ENCODE peak calls at places on chromosome 17, in seven cellular contexts. One of them, this sample, is unnamed.

GRCh38 chr17:64216385-64217248 is 46.4 kb downstream of the TEX2 start:
- DNase-seq in HepG2: peak
- DNase-seq in K562: peak
- DNase-seq in HCT116: no peak
- DNase-seq in SK-N-SH: peak
- DNase-seq in H1: peak
- DNase-seq in GM12878: peak
- DNase-seq in this sample: no peak

GRCh38 chr17:216625-217024 is 35.2 kb upstream of the DOC2B start:
- DNase-seq in H1: no peak
- DNase-seq in HepG2: no peak
- DNase-seq in SK-N-SH: no peak
- DNase-seq in K562: no peak
- DNase-seq in GM12878: no peak
- DNase-seq in HCT116: no peak
- DNase-seq in this sample: no peak

GRCh38 chr17:82598256-82599011 is 49.8 kb downstream of the WDR45B start:
- DNase-seq in HepG2: no peak
- DNase-seq in H1: no peak
- DNase-seq in HCT116: no peak
- DNase-seq in SK-N-SH: peak
- DNase-seq in GM12878: no peak
- DNase-seq in K562: no peak
- DNase-seq in this sample: no peak

GRCh38 chr17:16442141-16442540 is 26.8 kb downstream of the TRPV2 start:
- DNase-seq in SK-N-SH: no peak
- DNase-seq in GM12878: no peak
- DNase-seq in K562: no peak
- DNase-seq in H1: no peak
- DNase-seq in HCT116: no peak
- DNase-seq in HepG2: no peak
- DNase-seq in this sample: no peak

GRCh38 chr17:4944163-4944553 is 4.1 kb downstream of the RNF167 start:
- DNase-seq in SK-N-SH: no peak
- DNase-seq in HCT116: no peak
- DNase-seq in GM12878: no peak
- DNase-seq in H1: no peak
- DNase-seq in K562: no peak
- DNase-seq in HepG2: no peak
- DNase-seq in this sample: no peak

GRCh38 chr17:76676629-76677028 is 33.1 kb upstream of the ST6GALNAC1 start:
- DNase-seq in HCT116: no peak
- DNase-seq in H1: no peak
- DNase-seq in K562: no peak
- DNase-seq in GM12878: no peak
- DNase-seq in HepG2: no peak
- DNase-seq in SK-N-SH: no peak
- DNase-seq in this sample: no peak

GRCh38 chr17:72294487-72294893 is 173.7 kb downstream of the SOX9 start:
- DNase-seq in SK-N-SH: no peak
- DNase-seq in HepG2: no peak
- DNase-seq in K562: no peak
- DNase-seq in GM12878: no peak
- DNase-seq in HCT116: no peak
- DNase-seq in H1: no peak
- DNase-seq in this sample: no peak

GRCh38 chr17:28725166-28725659 is 820 bp downstream of the TLCD1 start:
- DNase-seq in SK-N-SH: no peak
- DNase-seq in K562: peak
- DNase-seq in H1: no peak
- DNase-seq in HepG2: peak
- DNase-seq in HCT116: peak
- DNase-seq in GM12878: no peak
- DNase-seq in this sample: no peak

GRCh38 chr17:4724655-4725054 is 6.6 kb upstream of the MED11 start:
- DNase-seq in HCT116: no peak
- DNase-seq in GM12878: no peak
- DNase-seq in HepG2: no peak
- DNase-seq in SK-N-SH: no peak
- DNase-seq in K562: no peak
- DNase-seq in H1: no peak
- DNase-seq in this sample: no peak

GRCh38 chr17:68396226-68396780 is 61.0 kb downstream of the WIPI1 start:
- DNase-seq in HepG2: no peak
- DNase-seq in SK-N-SH: no peak
- DNase-seq in HCT116: no peak
- DNase-seq in K562: no peak
- DNase-seq in H1: peak
- DNase-seq in GM12878: no peak
- DNase-seq in this sample: no peak

GRCh38 chr17:83124871-83125514 is 45.6 kb downstream of the METRNL start:
- DNase-seq in K562: no peak
- DNase-seq in HCT116: no peak
- DNase-seq in HepG2: no peak
- DNase-seq in GM12878: no peak
- DNase-seq in H1: no peak
- DNase-seq in SK-N-SH: no peak
- DNase-seq in this sample: no peak

GRCh38 chr17:19003966-19004600 is 481 bp downstream of the FAM83G start:
- DNase-seq in K562: peak
- DNase-seq in HCT116: no peak
- DNase-seq in SK-N-SH: peak
- DNase-seq in H1: peak
- DNase-seq in GM12878: no peak
- DNase-seq in HepG2: peak
- DNase-seq in this sample: no peak

GRCh38 chr17:33049781-33050414 is 58.3 kb downstream of the SPACA3 start:
- DNase-seq in SK-N-SH: peak
- DNase-seq in HCT116: peak
- DNase-seq in HepG2: peak
- DNase-seq in K562: peak
- DNase-seq in H1: peak
- DNase-seq in GM12878: no peak
- DNase-seq in this sample: peak

GRCh38 chr17:65495255-65496060 is 66.0 kb downstream of the AXIN2 start:
- DNase-seq in H1: peak
- DNase-seq in HCT116: peak
- DNase-seq in HepG2: no peak
- DNase-seq in SK-N-SH: no peak
- DNase-seq in K562: no peak
- DNase-seq in GM12878: no peak
- DNase-seq in this sample: peak

GRCh38 chr17:27296427-27296979 is 2.6 kb downstream of the WSB1 start:
- DNase-seq in K562: no peak
- DNase-seq in HepG2: no peak
- DNase-seq in GM12878: no peak
- DNase-seq in HCT116: no peak
- DNase-seq in H1: no peak
- DNase-seq in SK-N-SH: no peak
- DNase-seq in this sample: no peak

GRCh38 chr17:7137182-7137943 is 22.7 kb upstream of the ASGR2 start:
- DNase-seq in K562: no peak
- DNase-seq in H1: no peak
- DNase-seq in HCT116: no peak
- DNase-seq in HepG2: no peak
- DNase-seq in GM12878: no peak
- DNase-seq in SK-N-SH: no peak
- DNase-seq in this sample: no peak

GRCh38 chr17:49371178-49371834 is 9.3 kb upstream of the ZNF652 start:
- DNase-seq in HCT116: no peak
- DNase-seq in HepG2: no peak
- DNase-seq in GM12878: no peak
- DNase-seq in K562: peak
- DNase-seq in SK-N-SH: no peak
- DNase-seq in H1: peak
- DNase-seq in this sample: no peak

GRCh38 chr17:5809580-5810188 is 225.4 kb upstream of the NLRP1 start:
- DNase-seq in SK-N-SH: no peak
- DNase-seq in HepG2: no peak
- DNase-seq in GM12878: no peak
- DNase-seq in H1: no peak
- DNase-seq in K562: no peak
- DNase-seq in HCT116: no peak
- DNase-seq in this sample: no peak

GRCh38 chr17:76642032-76642561 is 1.5 kb downstream of the ST6GALNAC1 start:
- DNase-seq in H1: no peak
- DNase-seq in HCT116: no peak
- DNase-seq in SK-N-SH: no peak
- DNase-seq in K562: peak
- DNase-seq in GM12878: no peak
- DNase-seq in HepG2: no peak
- DNase-seq in this sample: no peak

GRCh38 chr17:81488276-81488860 is 24.2 kb downstream of the ACTG1 start:
- DNase-seq in GM12878: no peak
- DNase-seq in HCT116: no peak
- DNase-seq in HepG2: no peak
- DNase-seq in K562: no peak
- DNase-seq in H1: no peak
- DNase-seq in SK-N-SH: no peak
- DNase-seq in this sample: no peak

GRCh38 chr17:73278465-73279453 is 17.1 kb upstream of the CPSF4L start:
- DNase-seq in GM12878: no peak
- DNase-seq in HCT116: no peak
- DNase-seq in SK-N-SH: peak
- DNase-seq in H1: no peak
- DNase-seq in HepG2: no peak
- DNase-seq in K562: no peak
- DNase-seq in this sample: no peak

GRCh38 chr17:32822996-32823395 is 53.9 kb downstream of the MYO1D start:
- DNase-seq in HepG2: no peak
- DNase-seq in K562: no peak
- DNase-seq in HCT116: no peak
- DNase-seq in SK-N-SH: peak
- DNase-seq in GM12878: no peak
- DNase-seq in H1: no peak
- DNase-seq in this sample: no peak

GRCh38 chr17:58208344-58208743 is 10.7 kb downstream of the MKS1 start:
- DNase-seq in SK-N-SH: no peak
- DNase-seq in K562: no peak
- DNase-seq in GM12878: no peak
- DNase-seq in H1: no peak
- DNase-seq in HCT116: no peak
- DNase-seq in HepG2: no peak
- DNase-seq in this sample: no peak

GRCh38 chr17:80145076-80146075 is 1.6 kb downstream of the EIF4A3 start:
- DNase-seq in K562: no peak
- DNase-seq in HCT116: no peak
- DNase-seq in SK-N-SH: no peak
- DNase-seq in HepG2: no peak
- DNase-seq in H1: no peak
- DNase-seq in GM12878: no peak
- DNase-seq in this sample: no peak
- TF ChIP-seq YY1 in K562: no peak
- TF ChIP-seq YY1 in HCT116: no peak
- TF ChIP-seq YY1 in SK-N-SH: no peak
- TF ChIP-seq YY1 in HepG2: no peak
- TF ChIP-seq YY1 in H1: no peak
- TF ChIP-seq YY1 in GM12878: no peak
- TF ChIP-seq YY1 in this sample: no peak

GRCh38 chr17:14310584-14310983 is 9.7 kb downstream of the HS3ST3B1 start:
- DNase-seq in K562: no peak
- DNase-seq in HepG2: no peak
- DNase-seq in HCT116: no peak
- DNase-seq in GM12878: no peak
- DNase-seq in SK-N-SH: no peak
- DNase-seq in H1: peak
- DNase-seq in this sample: no peak
- H3K9ac ChIP-seq in K562: no peak
- H3K9ac ChIP-seq in HepG2: no peak
- H3K9ac ChIP-seq in HCT116: no peak
- H3K9ac ChIP-seq in GM12878: no peak
- H3K9ac ChIP-seq in SK-N-SH: no peak
- H3K9ac ChIP-seq in H1: no peak
- H3K9ac ChIP-seq in this sample: no peak

GRCh38 chr17:2837147-2837561 is 40.9 kb downstream of the RAP1GAP2 start:
- DNase-seq in SK-N-SH: no peak
- DNase-seq in K562: no peak
- DNase-seq in HCT116: no peak
- DNase-seq in GM12878: no peak
- DNase-seq in HepG2: no peak
- DNase-seq in H1: no peak
- DNase-seq in this sample: no peak

GRCh38 chr17:2842464-2842863 is 46.2 kb downstream of the RAP1GAP2 start:
- DNase-seq in H1: no peak
- DNase-seq in HCT116: no peak
- DNase-seq in SK-N-SH: no peak
- DNase-seq in GM12878: no peak
- DNase-seq in K562: no peak
- DNase-seq in HepG2: no peak
- DNase-seq in this sample: no peak

GRCh38 chr17:2835791-2836190 is 39.6 kb downstream of the RAP1GAP2 start:
- DNase-seq in H1: no peak
- DNase-seq in K562: no peak
- DNase-seq in HCT116: no peak
- DNase-seq in SK-N-SH: no peak
- DNase-seq in HepG2: no peak
- DNase-seq in GM12878: no peak
- DNase-seq in this sample: no peak

GRCh38 chr17:2844386-2844785 is 48.1 kb downstream of the RAP1GAP2 start:
- DNase-seq in H1: no peak
- DNase-seq in K562: no peak
- DNase-seq in SK-N-SH: no peak
- DNase-seq in HCT116: no peak
- DNase-seq in HepG2: no peak
- DNase-seq in GM12878: no peak
- DNase-seq in this sample: no peak

DNA sequence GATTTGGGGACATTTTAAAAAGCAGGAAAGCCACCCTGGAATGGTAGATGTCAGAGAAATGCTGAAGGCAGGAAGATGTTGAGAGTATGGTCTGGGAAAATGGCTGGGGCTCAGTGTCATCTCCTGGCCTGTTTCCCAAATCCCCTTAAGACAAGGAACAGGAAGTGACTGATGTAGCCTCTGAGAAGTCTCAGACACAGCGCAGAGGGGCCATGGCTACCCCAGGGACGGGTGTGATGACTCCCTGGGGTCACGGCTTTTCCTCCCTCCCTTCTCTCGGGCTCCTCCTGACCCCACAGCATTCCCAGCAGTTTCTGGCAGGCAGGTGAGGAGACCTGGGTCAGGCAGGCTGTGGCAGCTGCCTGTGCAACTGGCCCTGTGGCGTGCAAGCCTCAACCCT is 45.4 kb downstream of the RAP1GAP2 start:
- DNase-seq in HepG2: no peak
- DNase-seq in GM12878: no peak
- DNase-seq in K562: no peak
- DNase-seq in HCT116: no peak
- DNase-seq in H1: no peak
- DNase-seq in SK-N-SH: no peak
- DNase-seq in this sample: no peak
- TF ChIP-seq YY1 in HepG2: no peak
- TF ChIP-seq YY1 in GM12878: no peak
- TF ChIP-seq YY1 in K562: no peak
- TF ChIP-seq YY1 in HCT116: no peak
- TF ChIP-seq YY1 in H1: no peak
- TF ChIP-seq YY1 in SK-N-SH: no peak
- TF ChIP-seq YY1 in this sample: no peak

DNA sequence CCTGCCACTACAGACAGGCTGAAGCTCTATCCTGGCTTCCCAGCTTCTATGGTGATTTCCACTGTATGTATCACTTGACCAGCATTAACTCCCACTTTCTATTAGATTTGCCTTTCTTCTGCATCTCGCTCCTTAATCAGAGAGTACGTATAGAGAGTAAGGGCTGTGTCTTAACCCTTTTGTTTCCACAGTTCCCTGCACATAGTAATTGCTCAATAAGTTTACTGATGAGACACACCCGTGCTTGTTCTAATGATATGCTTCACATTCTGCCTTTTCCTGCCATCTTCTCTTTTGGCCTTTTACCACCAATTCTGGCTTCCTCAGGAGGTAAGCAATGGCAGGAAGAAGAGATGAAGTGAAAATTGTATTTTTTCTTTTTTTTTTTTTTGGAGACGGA is 20.6 kb upstream of the USP36 start:
- DNase-seq in HepG2: no peak
- DNase-seq in HCT116: no peak
- DNase-seq in GM12878: no peak
- DNase-seq in K562: no peak
- DNase-seq in H1: no peak
- DNase-seq in SK-N-SH: no peak
- DNase-seq in this sample: no peak
- H3K9ac ChIP-seq in HepG2: no peak
- H3K9ac ChIP-seq in HCT116: peak
- H3K9ac ChIP-seq in GM12878: no peak
- H3K9ac ChIP-seq in K562: no peak
- H3K9ac ChIP-seq in H1: no peak
- H3K9ac ChIP-seq in SK-N-SH: peak
- H3K9ac ChIP-seq in this sample: no peak

This sample was measured in NT2/D1.